ENCODE peak calls at places on chromosomes 16 and 17, in eight cellular contexts. One of them, this sample, is unnamed.

GRCh38 chr17:21284319-21285163 is at the start of gene MAP2K3:
- DNase-seq in adrenal gland: peak
- DNase-seq in cardiac muscle cell: peak
- DNase-seq in AG04450: peak
- DNase-seq in heart right ventricle: peak
- DNase-seq in body of pancreas: peak
- DNase-seq in Panc1: peak
- DNase-seq in AG10803: peak
- DNase-seq in this sample: peak

GRCh38 chr17:13931752-13932477 is 137.4 kb upstream of the COX10 start:
- DNase-seq in AG04450: no peak
- DNase-seq in body of pancreas: peak
- DNase-seq in adrenal gland: peak
- DNase-seq in cardiac muscle cell: no peak
- DNase-seq in Panc1: no peak
- DNase-seq in AG10803: peak
- DNase-seq in heart right ventricle: peak
- DNase-seq in this sample: peak

GRCh38 chr16:55955845-55956244 is 80.7 kb upstream of the CES5A start:
- DNase-seq in AG04450: no peak
- DNase-seq in adrenal gland: peak
- DNase-seq in heart right ventricle: peak
- DNase-seq in cardiac muscle cell: no peak
- DNase-seq in body of pancreas: peak
- DNase-seq in AG10803: peak
- DNase-seq in Panc1: no peak
- DNase-seq in this sample: no peak

GRCh38 chr17:34173221-34173620 is 81.9 kb upstream of the CCL2 start:
- DNase-seq in AG04450: peak
- DNase-seq in heart right ventricle: no peak
- DNase-seq in Panc1: no peak
- DNase-seq in cardiac muscle cell: no peak
- DNase-seq in adrenal gland: no peak
- DNase-seq in AG10803: peak
- DNase-seq in body of pancreas: no peak
- DNase-seq in this sample: no peak

GRCh38 chr16:10577305-10578202 is 2.8 kb downstream of the EMP2 start:
- DNase-seq in cardiac muscle cell: peak
- DNase-seq in AG10803: peak
- DNase-seq in adrenal gland: no peak
- DNase-seq in heart right ventricle: peak
- DNase-seq in body of pancreas: no peak
- DNase-seq in Panc1: no peak
- DNase-seq in AG04450: no peak
- DNase-seq in this sample: peak

GRCh38 chr16:48611329-48612137 is 1.6 kb upstream of the N4BP1 start:
- DNase-seq in body of pancreas: no peak
- DNase-seq in AG04450: no peak
- DNase-seq in cardiac muscle cell: no peak
- DNase-seq in AG10803: no peak
- DNase-seq in Panc1: no peak
- DNase-seq in heart right ventricle: no peak
- DNase-seq in adrenal gland: no peak
- DNase-seq in this sample: no peak

GRCh38 chr16:9316615-9317014 is 225.2 kb downstream of the HAPSTR1 start:
- DNase-seq in AG10803: no peak
- DNase-seq in Panc1: no peak
- DNase-seq in cardiac muscle cell: no peak
- DNase-seq in adrenal gland: no peak
- DNase-seq in body of pancreas: peak
- DNase-seq in heart right ventricle: no peak
- DNase-seq in AG04450: no peak
- DNase-seq in this sample: no peak

GRCh38 chr16:56451753-56452689 is 667 bp downstream of the OGFOD1 start:
- DNase-seq in heart right ventricle: peak
- DNase-seq in adrenal gland: peak
- DNase-seq in body of pancreas: peak
- DNase-seq in cardiac muscle cell: peak
- DNase-seq in Panc1: no peak
- DNase-seq in AG04450: no peak
- DNase-seq in AG10803: peak
- DNase-seq in this sample: no peak

GRCh38 chr17:77748436-77748835 is 210.1 kb upstream of the TNRC6C start:
- DNase-seq in body of pancreas: no peak
- DNase-seq in Panc1: no peak
- DNase-seq in AG10803: no peak
- DNase-seq in heart right ventricle: no peak
- DNase-seq in adrenal gland: no peak
- DNase-seq in AG04450: no peak
- DNase-seq in cardiac muscle cell: no peak
- DNase-seq in this sample: no peak

GRCh38 chr17:9175700-9176467 is 154.6 kb downstream of the NTN1 start:
- DNase-seq in adrenal gland: no peak
- DNase-seq in body of pancreas: no peak
- DNase-seq in AG10803: no peak
- DNase-seq in cardiac muscle cell: no peak
- DNase-seq in Panc1: no peak
- DNase-seq in heart right ventricle: no peak
- DNase-seq in AG04450: no peak
- DNase-seq in this sample: no peak

GRCh38 chr16:87829123-87829980 is 40.0 kb downstream of the SLC7A5 start:
- DNase-seq in heart right ventricle: no peak
- DNase-seq in adrenal gland: no peak
- DNase-seq in Panc1: no peak
- DNase-seq in AG04450: no peak
- DNase-seq in AG10803: no peak
- DNase-seq in body of pancreas: no peak
- DNase-seq in cardiac muscle cell: no peak
- DNase-seq in this sample: no peak

GRCh38 chr16:1610071-1610840 is 1.6 kb downstream of the IFT140 start:
- DNase-seq in AG10803: peak
- DNase-seq in cardiac muscle cell: peak
- DNase-seq in Panc1: peak
- DNase-seq in heart right ventricle: peak
- DNase-seq in body of pancreas: peak
- DNase-seq in AG04450: peak
- DNase-seq in adrenal gland: peak
- DNase-seq in this sample: no peak

GRCh38 chr17:64154321-64155089 is 24.6 kb upstream of the ERN1 start:
- DNase-seq in heart right ventricle: no peak
- DNase-seq in AG04450: no peak
- DNase-seq in Panc1: no peak
- DNase-seq in AG10803: no peak
- DNase-seq in adrenal gland: peak
- DNase-seq in body of pancreas: peak
- DNase-seq in cardiac muscle cell: no peak
- DNase-seq in this sample: no peak

GRCh38 chr16:46783800-46784199 is 35.7 kb upstream of the MYLK3 start:
- DNase-seq in adrenal gland: no peak
- DNase-seq in AG10803: peak
- DNase-seq in body of pancreas: no peak
- DNase-seq in AG04450: no peak
- DNase-seq in cardiac muscle cell: no peak
- DNase-seq in Panc1: no peak
- DNase-seq in heart right ventricle: no peak
- DNase-seq in this sample: no peak

GRCh38 chr17:60947100-60947499 is 269.4 kb downstream of the BCAS3 start:
- DNase-seq in AG10803: peak
- DNase-seq in adrenal gland: no peak
- DNase-seq in body of pancreas: no peak
- DNase-seq in AG04450: no peak
- DNase-seq in cardiac muscle cell: no peak
- DNase-seq in heart right ventricle: no peak
- DNase-seq in Panc1: no peak
- DNase-seq in this sample: no peak

GRCh38 chr16:50627419-50627818 is 53.7 kb downstream of the SNX20 start:
- DNase-seq in body of pancreas: no peak
- DNase-seq in AG10803: peak
- DNase-seq in Panc1: no peak
- DNase-seq in cardiac muscle cell: peak
- DNase-seq in AG04450: no peak
- DNase-seq in adrenal gland: peak
- DNase-seq in heart right ventricle: peak
- DNase-seq in this sample: no peak

GRCh38 chr17:67055041-67055443 is 10.7 kb downstream of the CACNG1 start:
- DNase-seq in cardiac muscle cell: no peak
- DNase-seq in body of pancreas: no peak
- DNase-seq in adrenal gland: no peak
- DNase-seq in Panc1: no peak
- DNase-seq in AG10803: no peak
- DNase-seq in AG04450: no peak
- DNase-seq in heart right ventricle: no peak
- DNase-seq in this sample: no peak

GRCh38 chr17:76000016-76000754 is 470 bp upstream of the CDK3 start:
- DNase-seq in Panc1: no peak
- DNase-seq in AG04450: no peak
- DNase-seq in heart right ventricle: no peak
- DNase-seq in body of pancreas: peak
- DNase-seq in AG10803: no peak
- DNase-seq in cardiac muscle cell: peak
- DNase-seq in adrenal gland: peak
- DNase-seq in this sample: no peak

GRCh38 chr16:19085679-19086200 is 18.3 kb downstream of the COQ7 start:
- DNase-seq in cardiac muscle cell: peak
- DNase-seq in heart right ventricle: no peak
- DNase-seq in AG10803: peak
- DNase-seq in AG04450: no peak
- DNase-seq in Panc1: no peak
- DNase-seq in adrenal gland: peak
- DNase-seq in body of pancreas: no peak
- DNase-seq in this sample: no peak

GRCh38 chr16:69927056-69927757 is 23.9 kb upstream of the CLEC18A start:
- DNase-seq in AG10803: peak
- DNase-seq in heart right ventricle: peak
- DNase-seq in Panc1: no peak
- DNase-seq in body of pancreas: peak
- DNase-seq in cardiac muscle cell: peak
- DNase-seq in AG04450: no peak
- DNase-seq in adrenal gland: peak
- DNase-seq in this sample: no peak
- H3K4me3 ChIP-seq in AG10803: no peak
- H3K4me3 ChIP-seq in heart right ventricle: peak
- H3K4me3 ChIP-seq in Panc1: no peak
- H3K4me3 ChIP-seq in body of pancreas: no peak
- H3K4me3 ChIP-seq in cardiac muscle cell: no peak
- H3K4me3 ChIP-seq in AG04450: no peak
- H3K4me3 ChIP-seq in adrenal gland: peak
- H3K4me3 ChIP-seq in this sample: no peak

GRCh38 chr17:50988427-50988826 is 122.3 kb upstream of the TOB1 start:
- DNase-seq in adrenal gland: no peak
- DNase-seq in AG10803: no peak
- DNase-seq in Panc1: no peak
- DNase-seq in AG04450: no peak
- DNase-seq in heart right ventricle: no peak
- DNase-seq in cardiac muscle cell: no peak
- DNase-seq in body of pancreas: no peak
- DNase-seq in this sample: no peak

GRCh38 chr17:50993544-50993943 is 127.1 kb downstream of the SPAG9 start:
- DNase-seq in heart right ventricle: no peak
- DNase-seq in body of pancreas: no peak
- DNase-seq in Panc1: no peak
- DNase-seq in adrenal gland: no peak
- DNase-seq in AG04450: no peak
- DNase-seq in cardiac muscle cell: no peak
- DNase-seq in AG10803: no peak
- DNase-seq in this sample: no peak

GRCh38 chr17:50986989-50987660 is 121.0 kb upstream of the TOB1 start:
- DNase-seq in cardiac muscle cell: no peak
- DNase-seq in AG04450: peak
- DNase-seq in heart right ventricle: no peak
- DNase-seq in adrenal gland: no peak
- DNase-seq in body of pancreas: no peak
- DNase-seq in Panc1: no peak
- DNase-seq in AG10803: peak
- DNase-seq in this sample: no peak

DNA sequence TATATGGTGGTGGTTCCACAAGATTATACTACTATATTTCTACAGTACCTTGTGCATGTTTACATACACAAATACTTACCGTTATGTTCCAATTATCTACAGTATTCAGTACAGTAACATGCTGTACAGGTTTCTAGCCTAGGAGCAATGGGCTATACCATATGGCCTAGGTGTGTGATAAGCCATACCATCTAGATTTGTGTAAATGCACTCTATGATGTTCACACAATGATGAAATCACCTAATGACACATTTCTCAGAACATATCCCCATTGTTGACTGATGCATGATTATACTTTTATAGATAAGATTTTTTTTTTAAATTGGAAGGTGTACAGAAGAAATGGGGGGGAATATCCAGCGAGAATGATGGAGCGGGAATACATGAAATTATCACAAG is 123.0 kb upstream of the TOB1 start:
- DNase-seq in AG04450: no peak
- DNase-seq in AG10803: no peak
- DNase-seq in body of pancreas: no peak
- DNase-seq in cardiac muscle cell: no peak
- DNase-seq in adrenal gland: no peak
- DNase-seq in Panc1: no peak
- DNase-seq in heart right ventricle: no peak
- DNase-seq in this sample: no peak
- TF ChIP-seq CTCF in AG04450: no peak
- TF ChIP-seq CTCF in AG10803: no peak
- TF ChIP-seq CTCF in body of pancreas: no peak
- TF ChIP-seq CTCF in cardiac muscle cell: no peak
- TF ChIP-seq CTCF in adrenal gland: no peak
- TF ChIP-seq CTCF in Panc1: no peak
- TF ChIP-seq CTCF in heart right ventricle: no peak
- TF ChIP-seq CTCF in this sample: no peak

GRCh38 chr17:31299624-31300023 is 2.6 kb upstream of the OMG start:
- DNase-seq in heart right ventricle: no peak
- DNase-seq in Panc1: no peak
- DNase-seq in AG10803: no peak
- DNase-seq in AG04450: no peak
- DNase-seq in cardiac muscle cell: no peak
- DNase-seq in adrenal gland: no peak
- DNase-seq in body of pancreas: no peak
- DNase-seq in this sample: no peak
- H3K4me3 ChIP-seq in heart right ventricle: no peak
- H3K4me3 ChIP-seq in Panc1: no peak
- H3K4me3 ChIP-seq in AG10803: no peak
- H3K4me3 ChIP-seq in AG04450: no peak
- H3K4me3 ChIP-seq in cardiac muscle cell: no peak
- H3K4me3 ChIP-seq in adrenal gland: no peak
- H3K4me3 ChIP-seq in body of pancreas: no peak
- H3K4me3 ChIP-seq in this sample: no peak

DNA sequence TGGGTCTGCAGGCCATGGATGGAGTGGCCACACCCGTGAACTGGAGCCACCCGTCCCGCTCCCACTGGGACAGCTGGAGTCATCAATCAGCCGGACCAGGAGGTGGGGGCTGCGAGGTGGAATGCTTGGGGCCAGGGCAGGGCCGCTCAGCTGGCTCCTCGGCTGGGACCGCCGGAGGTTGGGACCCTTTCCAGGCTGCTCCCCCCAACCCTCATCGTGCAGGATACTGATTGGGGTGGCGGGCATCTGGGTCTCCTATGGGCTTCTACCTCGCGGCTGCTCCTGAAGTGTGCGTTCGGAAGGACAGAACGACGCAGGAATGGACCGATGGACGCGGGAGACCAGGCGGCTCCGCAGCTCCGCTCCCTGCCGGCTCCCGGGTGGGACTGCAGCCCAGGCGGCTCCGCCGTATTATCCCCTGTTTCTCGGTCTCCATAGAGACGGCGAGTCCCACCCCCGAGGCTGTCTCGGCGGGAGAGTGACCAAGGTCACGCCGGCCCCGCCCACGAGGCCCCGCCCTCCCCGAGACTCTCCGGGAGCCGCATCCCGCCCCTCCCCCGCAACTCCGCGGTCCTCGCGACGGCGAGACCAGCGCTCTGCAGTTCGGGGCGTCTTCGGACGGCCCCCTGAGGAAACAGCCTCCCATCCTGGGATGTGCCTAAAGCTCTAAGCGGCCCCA is at the start of gene TPPP3:
- DNase-seq in heart right ventricle: peak
- DNase-seq in adrenal gland: peak
- DNase-seq in AG10803: peak
- DNase-seq in cardiac muscle cell: peak
- DNase-seq in AG04450: no peak
- DNase-seq in body of pancreas: peak
- DNase-seq in Panc1: no peak
- DNase-seq in this sample: no peak
- TF ChIP-seq CTCF in heart right ventricle: peak
- TF ChIP-seq CTCF in adrenal gland: peak
- TF ChIP-seq CTCF in AG10803: peak
- TF ChIP-seq CTCF in cardiac muscle cell: peak
- TF ChIP-seq CTCF in AG04450: peak
- TF ChIP-seq CTCF in body of pancreas: peak
- TF ChIP-seq CTCF in Panc1: peak
- TF ChIP-seq CTCF in this sample: peak

This sample was measured in AG04449.